ENCODE peak calls at places on chromosomes 3 and 15, in four cellular contexts. V is HCT116, G is K562, B is HepG2. O is an unnamed sample.

GRCh38 chr3:35936571-35936970 is 297.2 kb downstream of the ARPP21 start:
- DNase-seq in V (no peak), G (no peak), B (no peak), O (no peak)

GRCh38 chr15:78195735-78196201 is 38.6 kb downstream of the ACSBG1 start:
- DNase-seq in V (no peak), G (peak; percentile 60), B (peak; percentile 10), O (no peak)

GRCh38 chr3:96183871-96184270 is 630.5 kb upstream of the EPHA6 start:
- DNase-seq in V (no peak), G (no peak), B (no peak), O (no peak)

GRCh38 chr3:106769045-106769444 is 608.2 kb upstream of the CCDC54 start:
- DNase-seq in V (no peak), G (no peak), B (no peak), O (no peak)

GRCh38 chr3:162390891-162391290 is 894.3 kb downstream of the OTOL1 start:
- DNase-seq in V (peak; percentile 37), G (no peak), B (no peak), O (no peak)

GRCh38 chr3:13157986-13158385 is 84.8 kb upstream of the IQSEC1 start:
- DNase-seq in V (no peak), G (no peak), B (no peak), O (no peak)

GRCh38 chr3:79497447-79498111 is 270.2 kb downstream of the ROBO1 start:
- DNase-seq in V (no peak), G (peak; percentile 8), B (no peak), O (no peak)

GRCh38 chr3:13325092-13325491 is 95.0 kb downstream of the NUP210 start:
- DNase-seq in V (no peak), G (no peak), B (no peak), O (no peak)

GRCh38 chr3:193297421-193297820 is 56.4 kb downstream of the PLAAT1 start:
- DNase-seq in V (no peak), G (no peak), B (no peak), O (peak; percentile 7)

GRCh38 chr15:75325922-75326321 is 9.9 kb upstream of the COMMD4 start:
- DNase-seq in V (no peak), G (no peak), B (no peak), O (no peak)

GRCh38 chr3:123447749-123448502 is 964 bp downstream of the ADCY5 start:
- DNase-seq in V (no peak), G (peak; percentile 51), B (no peak), O (no peak)

GRCh38 chr3:54427951-54428871 is 305.9 kb downstream of the CACNA2D3 start:
- DNase-seq in V (peak; percentile 36), G (peak; percentile 58), B (peak; percentile 28), O (peak; percentile 35)

GRCh38 chr3:173938159-173938558 is 540.6 kb downstream of the NLGN1 start:
- DNase-seq in V (no peak), G (no peak), B (peak; percentile 3), O (no peak)

GRCh38 chr3:58008140-58009025 is at the start of gene FLNB:
- DNase-seq in V (peak; percentile 48), G (peak; percentile 80), B (peak; percentile 45), O (no peak)
- TF ChIP-seq TCF7L2 in V (no peak), G (no peak), B (no peak), O (no peak)

DNA sequence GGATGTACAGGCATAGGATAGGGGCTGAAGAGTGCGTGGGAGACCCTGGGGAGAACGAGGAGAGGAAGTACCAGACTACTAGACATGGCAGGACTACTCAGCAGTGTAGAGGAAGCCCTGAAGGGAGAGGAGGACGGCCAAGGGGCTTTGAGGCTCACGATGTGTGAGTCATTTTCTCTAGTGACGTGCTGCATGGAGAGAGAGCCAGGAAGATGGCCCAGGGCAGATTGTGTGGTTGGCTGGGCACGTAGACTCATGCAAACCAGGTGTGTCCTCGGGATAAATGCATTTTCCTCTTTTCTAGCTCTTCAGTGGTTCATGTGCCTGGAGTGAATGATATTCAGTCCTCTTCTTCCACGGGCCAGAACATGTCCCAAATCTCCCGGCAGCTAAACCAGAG is 115.0 kb upstream of the ABHD17C start:
- DNase-seq in V (no peak), G (no peak), B (no peak), O (no peak)
- H3K27ac ChIP-seq in V (no peak overlapping the region), G (no peak overlapping the region), B (no peak overlapping the region), O (no peak overlapping the region)

GRCh38 chr3:38164136-38164965 is 986 bp upstream of the OXSR1 start:
- DNase-seq in V (no peak), G (peak; percentile 50), B (no peak), O (no peak)
- H3K4me3 ChIP-seq in V (peak overlapping the region; percentile 88), G (peak overlapping the region; percentile 91), B (peak overlapping the region; percentile 86), O (peak overlapping the region; percentile 84)

GRCh38 chr15:67010898-67011619 is 54.3 kb upstream of the SMAD3 start:
- DNase-seq in V (no peak), G (no peak), B (no peak), O (no peak)
- TF ChIP-seq TCF7L2 in V (no peak), G (no peak), B (no peak), O (no peak)

DNA sequence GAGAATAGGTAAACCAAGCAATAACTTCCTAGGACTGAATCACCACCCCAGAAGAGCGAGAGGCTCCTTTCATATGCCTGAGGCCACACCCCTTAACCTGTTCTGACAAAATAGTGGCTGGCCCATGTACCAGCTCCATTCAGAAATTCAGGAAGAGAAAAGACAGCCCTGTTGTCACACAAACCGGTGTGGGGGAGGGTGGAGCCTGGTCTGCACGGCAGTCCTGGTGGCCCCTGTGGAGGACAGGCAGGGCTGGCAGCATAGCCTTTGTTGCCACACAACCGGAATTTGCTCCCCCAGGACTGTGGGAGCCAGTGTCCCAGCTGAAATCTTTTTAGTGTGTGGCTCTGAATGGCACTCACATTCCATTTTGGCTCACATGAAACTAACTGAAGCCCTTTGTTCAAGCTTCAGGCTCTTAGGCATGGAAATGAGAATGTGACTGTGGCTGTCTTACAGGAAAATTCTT is 23.8 kb downstream of the RLBP1 start:
- DNase-seq in V (peak; percentile 21), G (no peak), B (peak; percentile 93), O (no peak)
- H3K27ac ChIP-seq in V (no peak overlapping the region), G (no peak overlapping the region), B (peak overlapping the region; percentile 37), O (no peak overlapping the region)

GRCh38 chr3:71537211-71537611 is 46.3 kb downstream of the FOXP1 start:
- DNase-seq in V (peak; percentile 15), G (no peak), B (no peak), O (no peak)
- H3K4me3 ChIP-seq in V (no peak overlapping the region), G (no peak overlapping the region), B (no peak overlapping the region), O (no peak overlapping the region)

GRCh38 chr3:111765136-111765535 is 93.9 kb upstream of the PHLDB2 start:
- DNase-seq in V (no peak), G (no peak), B (no peak), O (no peak)

GRCh38 chr3:111768076-111768475 is 91.0 kb upstream of the PHLDB2 start:
- DNase-seq in V (no peak), G (no peak), B (no peak), O (no peak)

GRCh38 chr3:111768571-111769100 is 90.4 kb upstream of the PHLDB2 start:
- DNase-seq in V (peak; percentile 79), G (no peak), B (peak; percentile 50), O (no peak)

GRCh38 chr3:111769965-111770364 is 89.1 kb upstream of the PHLDB2 start:
- DNase-seq in V (no peak), G (no peak), B (no peak), O (no peak)

GRCh38 chr3:111769110-111769509 is 90.0 kb upstream of the PHLDB2 start:
- DNase-seq in V (no peak), G (no peak), B (peak; percentile 67), O (no peak)
- TF ChIP-seq TCF7L2 in V (no peak), G (no peak), B (no peak), O (no peak)

GRCh38 chr3:197421021-197421420 is 122.6 kb upstream of the DLG1 start:
- DNase-seq in V (no peak), G (no peak), B (no peak), O (no peak)
- H3K27ac ChIP-seq in V (no peak overlapping the region), G (no peak overlapping the region), B (no peak overlapping the region), O (no peak overlapping the region)

GRCh38 chr3:119044593-119044992 is 9.9 kb upstream of the IGSF11 start:
- DNase-seq in V (no peak), G (no peak), B (no peak), O (no peak)
- H3K4me3 ChIP-seq in V (no peak overlapping the region), G (no peak overlapping the region), B (no peak overlapping the region), O (no peak overlapping the region)

GRCh38 chr3:180102604-180103003 is 65.9 kb upstream of the PEX5L start:
- DNase-seq in V (no peak), G (no peak), B (no peak), O (no peak)

DNA sequence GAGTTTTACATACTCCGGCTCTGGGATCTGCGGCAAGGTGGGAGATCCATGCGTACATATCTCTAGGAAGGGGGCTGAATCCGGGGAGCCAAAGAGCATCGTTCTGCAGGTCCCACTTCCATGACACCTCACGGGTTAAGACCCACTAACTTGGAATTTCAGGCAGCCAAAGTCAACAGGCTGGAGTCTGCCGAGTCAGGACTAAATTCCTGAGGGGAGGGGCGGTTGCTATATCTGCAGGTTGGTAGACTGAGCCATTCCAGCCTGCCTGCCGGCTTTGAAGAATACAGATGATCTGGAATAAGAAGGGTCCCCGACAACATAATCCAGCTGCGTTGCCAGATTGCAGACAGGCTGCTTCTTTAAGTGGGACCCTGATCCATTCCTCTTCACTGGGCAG is 65.4 kb upstream of the PEX5L start:
- DNase-seq in V (no peak), G (no peak), B (peak; percentile 6), O (no peak)
- TF ChIP-seq TCF7L2 in V (no peak), G (no peak), B (no peak), O (no peak)

O was measured in Panc1.